ENCODE peak calls at places on chromosomes 7 and 10, in eight cellular contexts. X is A549, M is sigmoid colon, Y is tibial nerve, R is ovary, T is stomach, V is esophagus muscularis mucosa, L is H1. H is an unnamed sample.

GRCh38 chr10:92574545-92575377 is 868 bp upstream of the IDE start:
- DNase-seq in X (no peak), M (no peak), Y (no peak), R (no peak), T (no peak), V (no peak), L (no peak), H (no peak)

GRCh38 chr10:33252324-33252723 is 82.1 kb downstream of the NRP1 start:
- DNase-seq in X (no peak), M (no peak), Y (no peak), R (no peak), T (no peak), V (no peak), L (no peak), H (no peak)

GRCh38 chr7:44381494-44382220 is 56.3 kb upstream of the CAMK2B start:
- DNase-seq in X (no peak), M (no peak), Y (no peak), R (no peak), T (peak; percentile 10), V (peak; percentile 70), L (no peak), H (no peak)

GRCh38 chr7:139648617-139648932 is 125.1 kb downstream of the CLEC2L start:
- DNase-seq in X (no peak), M (no peak), Y (no peak), R (no peak), T (no peak), V (no peak), L (no peak), H (no peak)

GRCh38 chr7:140214075-140214684 is 37.4 kb upstream of the KDM7A start:
- DNase-seq in X (no peak), M (no peak), Y (no peak), R (no peak), T (peak; percentile 92), V (no peak), L (no peak), H (no peak)

GRCh38 chr7:107789647-107790046 is 13.4 kb downstream of the SLC26A3 start:
- DNase-seq in X (no peak), M (no peak), Y (no peak), R (no peak), T (no peak), V (no peak), L (no peak), H (no peak)

GRCh38 chr10:29736325-29737208 is 101.8 kb upstream of the SVIL start:
- DNase-seq in X (peak; percentile 53), M (peak; percentile 88), Y (peak; percentile 44), R (peak; percentile 83), T (peak; percentile 67), V (no peak), L (no peak), H (peak; percentile 95)

GRCh38 chr10:97426776-97427570 is 982 bp downstream of the PGAM1 start:
- DNase-seq in X (peak; percentile 40), M (no peak), Y (no peak), R (no peak), T (no peak), V (no peak), L (no peak), H (no peak)

GRCh38 chr10:67917169-67917568 is 32.7 kb downstream of the SIRT1 start:
- DNase-seq in X (no peak), M (no peak), Y (no peak), R (no peak), T (no peak), V (no peak), L (no peak), H (no peak)

GRCh38 chr7:129958643-129959479 is 6.1 kb upstream of the UBE2H start:
- DNase-seq in X (peak; percentile 92), M (peak; percentile 59), Y (no peak), R (no peak), T (peak; percentile 67), V (no peak), L (no peak), H (peak; percentile 80)

GRCh38 chr10:93468532-93469213 is 13.5 kb downstream of the MYOF start:
- DNase-seq in X (peak; percentile 91), M (no peak), Y (no peak), R (no peak), T (no peak), V (no peak), L (no peak), H (no peak)

GRCh38 chr7:17144313-17144712 is 154.1 kb upstream of the AHR start:
- DNase-seq in X (peak; percentile 24), M (no peak), Y (no peak), R (no peak), T (no peak), V (no peak), L (no peak), H (no peak)

GRCh38 chr10:122141821-122142651 is 129.1 kb upstream of the BTBD16 start:
- DNase-seq in X (no peak), M (no peak), Y (no peak), R (no peak), T (no peak), V (no peak), L (no peak), H (no peak)

GRCh38 chr7:26646666-26647065 is 217.7 kb downstream of the SKAP2 start:
- DNase-seq in X (no peak), M (no peak), Y (no peak), R (no peak), T (no peak), V (no peak), L (no peak), H (no peak)

GRCh38 chr7:91285966-91286365 is 21.7 kb downstream of the FZD1 start:
- DNase-seq in X (no peak), M (no peak), Y (no peak), R (no peak), T (no peak), V (no peak), L (no peak), H (no peak)

GRCh38 chr10:120456626-120457430 is at the start of gene PLPP4:
- DNase-seq in X (no peak), M (no peak), Y (no peak), R (peak; percentile 53), T (no peak), V (peak; percentile 86), L (no peak), H (no peak)

GRCh38 chr10:62045765-62046521 is 144.4 kb downstream of the ARID5B start:
- DNase-seq in X (no peak), M (no peak), Y (no peak), R (no peak), T (no peak), V (no peak), L (no peak), H (no peak)

GRCh38 chr7:115679976-115680375 is 350.6 kb downstream of the TFEC start:
- DNase-seq in X (peak; percentile 59), M (no peak), Y (no peak), R (no peak), T (no peak), V (no peak), L (no peak), H (no peak)

GRCh38 chr10:105952153-105952552 is 1212.4 kb downstream of the SORCS1 start:
- DNase-seq in X (no peak), M (no peak), Y (no peak), R (no peak), T (peak; percentile 27), V (no peak), L (peak; percentile 27), H (no peak)

GRCh38 chr7:106451171-106451570 is 166.4 kb upstream of the NAMPT start:
- DNase-seq in X (no peak), M (no peak), Y (no peak), R (no peak), T (no peak), V (no peak), L (no peak), H (no peak)

GRCh38 chr10:132544744-132545658 is 7.4 kb downstream of the INPP5A start:
- DNase-seq in X (no peak), M (peak; percentile 63), Y (no peak), R (peak; percentile 26), T (no peak), V (no peak), L (no peak), H (no peak)

DNA sequence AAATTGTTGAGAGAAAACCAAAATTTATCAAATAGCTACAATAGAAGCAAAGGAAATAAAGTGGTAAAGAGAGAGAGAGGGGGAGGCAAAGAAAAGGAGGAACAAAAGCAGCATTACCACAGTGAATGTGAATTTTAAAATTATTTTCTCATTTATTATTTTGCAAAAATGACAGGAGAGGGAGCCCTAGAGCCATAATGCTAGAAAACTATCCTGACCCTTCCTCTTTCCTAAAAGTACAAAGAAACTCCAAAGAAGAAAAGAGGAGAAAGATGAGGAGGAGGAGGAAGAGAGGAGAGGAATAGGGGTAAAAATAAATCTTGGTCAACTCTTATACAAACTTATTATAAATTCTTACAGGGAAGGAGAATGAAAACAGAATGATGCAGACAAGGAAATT is 921.5 kb downstream of the NRG3 start:
- DNase-seq in X (no peak), M (no peak), Y (no peak), R (no peak), T (no peak), V (no peak), L (no peak), H (no peak)
- TF ChIP-seq CTCF in X (peak; percentile 25), M (no peak), Y (peak; percentile 19), R (no peak), T (peak; percentile 25), V (peak; percentile 21), L (peak; percentile 13), H (no peak)

DNA sequence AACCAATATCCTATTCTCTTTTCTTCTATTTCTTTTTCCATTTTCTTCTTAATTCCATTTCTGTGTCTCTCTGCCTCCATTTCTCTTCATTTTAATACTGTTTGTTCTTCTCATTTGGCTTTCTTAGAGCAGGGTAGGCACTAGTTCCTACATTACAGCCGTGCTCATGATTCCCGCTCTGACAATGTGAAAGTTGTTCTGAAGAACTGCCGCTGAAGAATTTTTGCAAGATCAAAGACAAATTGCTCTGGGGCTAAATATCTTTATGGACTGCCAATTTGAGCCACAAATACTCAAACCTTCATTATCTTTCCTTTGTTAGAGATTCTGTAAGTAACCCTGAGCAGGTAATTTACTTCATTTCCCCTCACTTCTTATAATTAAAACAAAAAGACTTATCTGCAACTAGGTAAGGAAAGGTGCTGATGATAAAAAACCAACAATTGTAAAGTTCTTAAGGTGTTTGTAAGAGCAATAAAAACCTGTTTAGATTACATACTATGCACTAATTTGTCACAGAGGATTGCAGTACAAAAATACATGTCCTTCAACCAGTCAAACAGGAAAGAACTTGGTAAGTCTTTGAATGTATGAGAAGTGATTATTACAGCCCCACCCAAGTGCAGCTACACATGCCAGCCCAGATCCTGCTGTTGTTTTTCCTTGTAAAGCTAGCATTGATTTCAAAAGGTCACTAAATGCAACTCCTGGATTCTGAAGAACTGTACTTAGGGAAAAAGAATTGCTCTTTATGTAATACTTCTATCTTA is 127.5 kb downstream of the COL28A1 start:
- DNase-seq in X (no peak), M (no peak), Y (no peak), R (no peak), T (peak; percentile 57), V (no peak), L (no peak), H (peak; percentile 37)
- H3K4me1 ChIP-seq in X (no peaks in the 10 kb centered on the region), M (no peaks in the 10 kb centered on the region), Y (no peaks in the 10 kb centered on the region), R (no peaks in the 10 kb centered on the region), T (peaks cover 5% of the 10 kb centered on the region), V (no peaks in the 10 kb centered on the region), L (no peaks in the 10 kb centered on the region), H (no peaks in the 10 kb centered on the region)

GRCh38 chr7:1590476-1590875 is 20.6 kb upstream of the PSMG3 start:
- DNase-seq in X (no peak), M (no peak), Y (no peak), R (no peak), T (no peak), V (no peak), L (no peak), H (no peak)
- TF ChIP-seq EP300 in X (no peak), M (no peak), Y (no peak), R (no peak), T (no peak), V (no peak), L (no peak), H (no peak)

GRCh38 chr10:108112218-108112617 is 947.7 kb upstream of the SORCS1 start:
- DNase-seq in X (peak; percentile 4), M (no peak), Y (no peak), R (no peak), T (no peak), V (no peak), L (peak; percentile 1), H (no peak)
- TF ChIP-seq CTCF in X (no peak), M (no peak), Y (no peak), R (no peak), T (no peak), V (no peak), L (peak; percentile 66), H (peak; percentile 19)

H was measured in upper lobe of left lung.